ENCODE peak calls at places on chromosomes 2 and 18, in ten cellular contexts. One of them, this sample, is unnamed.

GRCh38 chr2:127664065-127664894 is 11.1 kb downstream of the LIMS2 start:
- DNase-seq in psoas muscle: no peak
- DNase-seq in body of pancreas: no peak
- DNase-seq in K562: no peak
- DNase-seq in adrenal gland: peak; percentile 14
- DNase-seq in stomach: no peak
- DNase-seq in spleen: peak; percentile 78
- DNase-seq in mammary epithelial cell: no peak
- DNase-seq in colonic mucosa: no peak
- DNase-seq in fibroblast of lung: no peak
- DNase-seq in this sample: peak; percentile 20

GRCh38 chr2:69559696-69560482 is 83.7 kb downstream of the AAK1 start:
- DNase-seq in stomach: no peak
- DNase-seq in fibroblast of lung: peak; percentile 76
- DNase-seq in spleen: no peak
- DNase-seq in adrenal gland: peak; percentile 55
- DNase-seq in mammary epithelial cell: peak; percentile 51
- DNase-seq in body of pancreas: peak; percentile 45
- DNase-seq in colonic mucosa: peak; percentile 56
- DNase-seq in K562: peak; percentile 53
- DNase-seq in psoas muscle: no peak
- DNase-seq in this sample: no peak

GRCh38 chr2:107992069-107992468 is 5.7 kb downstream of the SLC5A7 start:
- DNase-seq in fibroblast of lung: no peak
- DNase-seq in stomach: no peak
- DNase-seq in spleen: no peak
- DNase-seq in psoas muscle: no peak
- DNase-seq in adrenal gland: no peak
- DNase-seq in colonic mucosa: no peak
- DNase-seq in body of pancreas: no peak
- DNase-seq in K562: no peak
- DNase-seq in mammary epithelial cell: no peak
- DNase-seq in this sample: no peak

GRCh38 chr18:37537868-37538525 is 27.6 kb downstream of the CELF4 start:
- DNase-seq in spleen: peak; percentile 85
- DNase-seq in fibroblast of lung: peak; percentile 47
- DNase-seq in colonic mucosa: peak; percentile 58
- DNase-seq in adrenal gland: peak; percentile 56
- DNase-seq in stomach: peak; percentile 78
- DNase-seq in K562: peak; percentile 85
- DNase-seq in mammary epithelial cell: peak; percentile 37
- DNase-seq in body of pancreas: peak; percentile 77
- DNase-seq in psoas muscle: peak; percentile 72
- DNase-seq in this sample: peak; percentile 79

GRCh38 chr2:159773426-159773825 is 24.6 kb downstream of the CD302 start:
- DNase-seq in fibroblast of lung: no peak
- DNase-seq in colonic mucosa: no peak
- DNase-seq in psoas muscle: no peak
- DNase-seq in K562: no peak
- DNase-seq in mammary epithelial cell: peak; percentile 11
- DNase-seq in stomach: no peak
- DNase-seq in adrenal gland: no peak
- DNase-seq in body of pancreas: no peak
- DNase-seq in spleen: no peak
- DNase-seq in this sample: no peak

GRCh38 chr18:28153485-28154065 is 23.4 kb downstream of the CDH2 start:
- DNase-seq in adrenal gland: no peak
- DNase-seq in spleen: no peak
- DNase-seq in body of pancreas: no peak
- DNase-seq in K562: no peak
- DNase-seq in colonic mucosa: no peak
- DNase-seq in psoas muscle: no peak
- DNase-seq in mammary epithelial cell: no peak
- DNase-seq in stomach: no peak
- DNase-seq in fibroblast of lung: no peak
- DNase-seq in this sample: no peak

GRCh38 chr2:210172219-210172575 is 988 bp upstream of the KANSL1L start:
- DNase-seq in mammary epithelial cell: no peak
- DNase-seq in spleen: no peak
- DNase-seq in colonic mucosa: no peak
- DNase-seq in psoas muscle: no peak
- DNase-seq in adrenal gland: no peak
- DNase-seq in K562: no peak
- DNase-seq in fibroblast of lung: no peak
- DNase-seq in stomach: no peak
- DNase-seq in body of pancreas: no peak
- DNase-seq in this sample: no peak

GRCh38 chr2:205270689-205271088 is 411.6 kb upstream of the NRP2 start:
- DNase-seq in mammary epithelial cell: peak; percentile 1
- DNase-seq in fibroblast of lung: no peak
- DNase-seq in K562: no peak
- DNase-seq in adrenal gland: no peak
- DNase-seq in body of pancreas: no peak
- DNase-seq in spleen: no peak
- DNase-seq in psoas muscle: no peak
- DNase-seq in stomach: no peak
- DNase-seq in colonic mucosa: no peak
- DNase-seq in this sample: no peak

GRCh38 chr18:60266558-60266957 is 106.0 kb downstream of the MC4R start:
- DNase-seq in colonic mucosa: no peak
- DNase-seq in stomach: no peak
- DNase-seq in psoas muscle: no peak
- DNase-seq in spleen: no peak
- DNase-seq in fibroblast of lung: no peak
- DNase-seq in mammary epithelial cell: no peak
- DNase-seq in K562: no peak
- DNase-seq in body of pancreas: no peak
- DNase-seq in adrenal gland: no peak
- DNase-seq in this sample: no peak

GRCh38 chr2:54468643-54469042 is 12.5 kb downstream of the SPTBN1 start:
- DNase-seq in fibroblast of lung: peak; percentile 17
- DNase-seq in adrenal gland: no peak
- DNase-seq in body of pancreas: no peak
- DNase-seq in colonic mucosa: no peak
- DNase-seq in mammary epithelial cell: no peak
- DNase-seq in psoas muscle: no peak
- DNase-seq in stomach: no peak
- DNase-seq in spleen: no peak
- DNase-seq in K562: no peak
- DNase-seq in this sample: no peak

GRCh38 chr18:63253428-63254372 is 65.9 kb downstream of the BCL2 start:
- DNase-seq in adrenal gland: no peak
- DNase-seq in stomach: no peak
- DNase-seq in colonic mucosa: no peak
- DNase-seq in psoas muscle: no peak
- DNase-seq in mammary epithelial cell: peak; percentile 68
- DNase-seq in K562: no peak
- DNase-seq in spleen: no peak
- DNase-seq in body of pancreas: no peak
- DNase-seq in fibroblast of lung: peak; percentile 79
- DNase-seq in this sample: no peak

GRCh38 chr2:219691551-219691950 is 64.1 kb downstream of the SLC4A3 start:
- DNase-seq in stomach: no peak
- DNase-seq in fibroblast of lung: no peak
- DNase-seq in mammary epithelial cell: no peak
- DNase-seq in colonic mucosa: no peak
- DNase-seq in K562: no peak
- DNase-seq in body of pancreas: no peak
- DNase-seq in spleen: no peak
- DNase-seq in psoas muscle: no peak
- DNase-seq in adrenal gland: no peak
- DNase-seq in this sample: no peak

GRCh38 chr2:43367014-43367782 is 140.8 kb upstream of the ZFP36L2 start:
- DNase-seq in mammary epithelial cell: no peak
- DNase-seq in stomach: no peak
- DNase-seq in fibroblast of lung: no peak
- DNase-seq in body of pancreas: no peak
- DNase-seq in K562: no peak
- DNase-seq in spleen: no peak
- DNase-seq in adrenal gland: no peak
- DNase-seq in psoas muscle: no peak
- DNase-seq in colonic mucosa: no peak
- DNase-seq in this sample: no peak

GRCh38 chr2:63050916-63051794 is 525 bp downstream of the OTX1 start:
- DNase-seq in stomach: no peak
- DNase-seq in adrenal gland: no peak
- DNase-seq in K562: peak; percentile 42
- DNase-seq in mammary epithelial cell: peak; percentile 12
- DNase-seq in fibroblast of lung: no peak
- DNase-seq in spleen: no peak
- DNase-seq in body of pancreas: peak; percentile 19
- DNase-seq in colonic mucosa: no peak
- DNase-seq in psoas muscle: peak; percentile 10
- DNase-seq in this sample: peak; percentile 51

GRCh38 chr2:118668431-118669424 is 178.7 kb downstream of the EN1 start:
- DNase-seq in K562: no peak
- DNase-seq in spleen: no peak
- DNase-seq in psoas muscle: no peak
- DNase-seq in stomach: no peak
- DNase-seq in body of pancreas: no peak
- DNase-seq in colonic mucosa: no peak
- DNase-seq in adrenal gland: no peak
- DNase-seq in fibroblast of lung: peak; percentile 88
- DNase-seq in mammary epithelial cell: peak; percentile 81
- DNase-seq in this sample: no peak

GRCh38 chr2:150485871-150486538 is 1.5 kb downstream of the RND3 start:
- DNase-seq in fibroblast of lung: peak; percentile 80
- DNase-seq in colonic mucosa: peak; percentile 79
- DNase-seq in spleen: peak; percentile 74
- DNase-seq in psoas muscle: peak; percentile 81
- DNase-seq in adrenal gland: peak; percentile 76
- DNase-seq in mammary epithelial cell: peak; percentile 85
- DNase-seq in body of pancreas: peak; percentile 82
- DNase-seq in K562: no peak
- DNase-seq in stomach: peak; percentile 80
- DNase-seq in this sample: peak; percentile 31

GRCh38 chr18:8948011-8948410 is 154.5 kb upstream of the NDUFV2 start:
- DNase-seq in colonic mucosa: no peak
- DNase-seq in stomach: no peak
- DNase-seq in psoas muscle: no peak
- DNase-seq in K562: no peak
- DNase-seq in spleen: no peak
- DNase-seq in mammary epithelial cell: no peak
- DNase-seq in fibroblast of lung: no peak
- DNase-seq in body of pancreas: no peak
- DNase-seq in adrenal gland: no peak
- DNase-seq in this sample: no peak

GRCh38 chr2:22326250-22326649 is 1058.7 kb upstream of the KLHL29 start:
- DNase-seq in body of pancreas: no peak
- DNase-seq in stomach: no peak
- DNase-seq in psoas muscle: no peak
- DNase-seq in colonic mucosa: no peak
- DNase-seq in adrenal gland: no peak
- DNase-seq in K562: no peak
- DNase-seq in mammary epithelial cell: no peak
- DNase-seq in spleen: no peak
- DNase-seq in fibroblast of lung: no peak
- DNase-seq in this sample: no peak

GRCh38 chr2:22329097-22329716 is 1055.8 kb upstream of the KLHL29 start:
- DNase-seq in fibroblast of lung: no peak
- DNase-seq in stomach: no peak
- DNase-seq in mammary epithelial cell: no peak
- DNase-seq in body of pancreas: no peak
- DNase-seq in psoas muscle: no peak
- DNase-seq in spleen: no peak
- DNase-seq in adrenal gland: no peak
- DNase-seq in K562: no peak
- DNase-seq in colonic mucosa: no peak
- DNase-seq in this sample: no peak
- H3K36me3 ChIP-seq in fibroblast of lung: no peaks in the 10 kb centered on the region
- H3K36me3 ChIP-seq in stomach: no peaks in the 10 kb centered on the region
- H3K36me3 ChIP-seq in mammary epithelial cell: no peaks in the 10 kb centered on the region
- H3K36me3 ChIP-seq in body of pancreas: no peaks in the 10 kb centered on the region
- H3K36me3 ChIP-seq in psoas muscle: no peaks in the 10 kb centered on the region
- H3K36me3 ChIP-seq in spleen: no peaks in the 10 kb centered on the region
- H3K36me3 ChIP-seq in adrenal gland: no peaks in the 10 kb centered on the region
- H3K36me3 ChIP-seq in K562: no peaks in the 10 kb centered on the region
- H3K36me3 ChIP-seq in colonic mucosa: no peaks in the 10 kb centered on the region
- H3K36me3 ChIP-seq in this sample: no peaks in the 10 kb centered on the region

DNA sequence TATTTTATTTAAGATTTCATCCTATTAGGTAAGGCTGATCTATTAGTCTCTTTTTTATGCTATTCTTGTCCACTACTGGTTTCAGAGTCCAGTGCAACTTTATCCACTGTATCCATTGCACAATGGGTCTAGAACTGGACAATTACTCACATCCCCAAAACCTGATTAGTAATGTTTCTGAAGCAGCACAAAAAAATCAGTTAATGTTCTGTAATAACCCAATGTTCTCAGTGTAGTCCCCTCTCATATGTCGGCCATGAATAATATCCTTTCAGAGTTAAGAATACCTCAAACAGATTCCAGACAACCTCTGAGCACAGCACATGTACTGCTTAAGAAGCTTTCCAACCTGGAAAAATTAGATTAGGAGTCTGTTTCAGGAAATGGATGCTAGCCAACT is 29.7 kb downstream of the MGAT4A start:
- DNase-seq in psoas muscle: no peak
- DNase-seq in K562: no peak
- DNase-seq in spleen: no peak
- DNase-seq in adrenal gland: no peak
- DNase-seq in fibroblast of lung: peak; percentile 26
- DNase-seq in body of pancreas: no peak
- DNase-seq in colonic mucosa: no peak
- DNase-seq in stomach: no peak
- DNase-seq in mammary epithelial cell: peak; percentile 16
- DNase-seq in this sample: no peak
- H3K27ac ChIP-seq in psoas muscle: peak overlapping the region; percentile 85
- H3K27ac ChIP-seq in K562: no peak overlapping the region
- H3K27ac ChIP-seq in spleen: no peak overlapping the region
- H3K27ac ChIP-seq in adrenal gland: peak overlapping the region; percentile 43
- H3K27ac ChIP-seq in fibroblast of lung: no peak overlapping the region
- H3K27ac ChIP-seq in body of pancreas: peak overlapping the region; percentile 85
- H3K27ac ChIP-seq in colonic mucosa: peak overlapping the region; percentile 75
- H3K27ac ChIP-seq in stomach: no peak overlapping the region
- H3K27ac ChIP-seq in mammary epithelial cell: no peak overlapping the region
- H3K27ac ChIP-seq in this sample: no peak overlapping the region

GRCh38 chr18:2920027-2920426 is 73.2 kb downstream of the EMILIN2 start:
- DNase-seq in K562: no peak
- DNase-seq in mammary epithelial cell: no peak
- DNase-seq in colonic mucosa: peak; percentile 13
- DNase-seq in adrenal gland: no peak
- DNase-seq in fibroblast of lung: no peak
- DNase-seq in psoas muscle: no peak
- DNase-seq in spleen: no peak
- DNase-seq in body of pancreas: no peak
- DNase-seq in stomach: no peak
- DNase-seq in this sample: no peak
- H3K36me3 ChIP-seq in K562: peaks cover 82% of the 10 kb centered on the region
- H3K36me3 ChIP-seq in mammary epithelial cell: no peaks in the 10 kb centered on the region
- H3K36me3 ChIP-seq in colonic mucosa: peaks cover 15% of the 10 kb centered on the region
- H3K36me3 ChIP-seq in adrenal gland: peaks cover 62% of the 10 kb centered on the region
- H3K36me3 ChIP-seq in fibroblast of lung: peaks cover 26% of the 10 kb centered on the region
- H3K36me3 ChIP-seq in psoas muscle: peaks cover 46% of the 10 kb centered on the region
- H3K36me3 ChIP-seq in spleen: peaks cover 69% of the 10 kb centered on the region
- H3K36me3 ChIP-seq in body of pancreas: peaks cover 21% of the 10 kb centered on the region
- H3K36me3 ChIP-seq in stomach: peaks cover 94% of the 10 kb centered on the region
- H3K36me3 ChIP-seq in this sample: no peaks in the 10 kb centered on the region

DNA sequence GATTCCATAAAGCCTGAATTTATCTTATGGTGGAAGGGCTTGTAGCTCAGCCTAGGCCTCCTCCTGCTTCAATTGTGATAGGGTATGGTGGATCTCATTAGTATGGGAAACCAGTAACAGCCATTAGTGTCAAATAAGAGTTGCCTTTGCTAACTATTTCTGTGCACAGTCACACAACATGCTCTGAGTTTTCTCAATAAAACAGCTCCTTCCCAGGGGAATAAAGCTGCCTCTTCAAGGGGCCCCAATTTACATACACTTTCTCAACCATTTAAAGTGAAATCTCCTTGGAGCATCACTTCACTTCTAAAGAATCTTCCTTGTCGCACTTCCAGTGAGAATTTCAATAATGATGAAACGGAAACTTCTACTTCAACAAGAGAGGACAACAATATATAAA is 53.4 kb downstream of the KLF7 start:
- DNase-seq in psoas muscle: no peak
- DNase-seq in K562: no peak
- DNase-seq in spleen: no peak
- DNase-seq in body of pancreas: no peak
- DNase-seq in mammary epithelial cell: no peak
- DNase-seq in adrenal gland: no peak
- DNase-seq in fibroblast of lung: no peak
- DNase-seq in stomach: no peak
- DNase-seq in colonic mucosa: no peak
- DNase-seq in this sample: no peak
- H3K27ac ChIP-seq in psoas muscle: no peak overlapping the region
- H3K27ac ChIP-seq in K562: no peak overlapping the region
- H3K27ac ChIP-seq in spleen: no peak overlapping the region
- H3K27ac ChIP-seq in body of pancreas: no peak overlapping the region
- H3K27ac ChIP-seq in mammary epithelial cell: no peak overlapping the region
- H3K27ac ChIP-seq in adrenal gland: no peak overlapping the region
- H3K27ac ChIP-seq in fibroblast of lung: no peak overlapping the region
- H3K27ac ChIP-seq in stomach: no peak overlapping the region
- H3K27ac ChIP-seq in colonic mucosa: no peak overlapping the region
- H3K27ac ChIP-seq in this sample: no peak overlapping the region